ENCODE peak calls at places on chromosomes 16 and 17, in six cellular contexts. One of them, this sample, is unnamed.

GRCh38 chr16:27973678-27974077 is 89.8 kb downstream of the GSG1L start:
- DNase-seq in body of pancreas: no peak
- DNase-seq in stomach: no peak
- DNase-seq in IMR-90: no peak
- DNase-seq in uterus: no peak
- DNase-seq in tibial nerve: no peak
- DNase-seq in this sample: peak; percentile 56

GRCh38 chr16:54932737-54933254 is 2.1 kb downstream of the IRX5 start:
- DNase-seq in body of pancreas: no peak
- DNase-seq in stomach: no peak
- DNase-seq in IMR-90: no peak
- DNase-seq in uterus: no peak
- DNase-seq in tibial nerve: no peak
- DNase-seq in this sample: no peak

GRCh38 chr17:42675984-42676423 is 790 bp downstream of the PLEKHH3 start:
- DNase-seq in body of pancreas: peak; percentile 76
- DNase-seq in stomach: peak; percentile 82
- DNase-seq in IMR-90: peak; percentile 45
- DNase-seq in uterus: peak; percentile 69
- DNase-seq in tibial nerve: no peak
- DNase-seq in this sample: no peak

GRCh38 chr16:938136-938535 is 32.6 kb downstream of the LMF1 start:
- DNase-seq in body of pancreas: no peak
- DNase-seq in stomach: no peak
- DNase-seq in IMR-90: no peak
- DNase-seq in uterus: no peak
- DNase-seq in tibial nerve: no peak
- DNase-seq in this sample: no peak

GRCh38 chr17:8724451-8724850 is 20.2 kb downstream of the CCDC42 start:
- DNase-seq in body of pancreas: no peak
- DNase-seq in stomach: no peak
- DNase-seq in IMR-90: no peak
- DNase-seq in uterus: no peak
- DNase-seq in tibial nerve: no peak
- DNase-seq in this sample: no peak

GRCh38 chr17:77864234-77865108 is 94.0 kb upstream of the TNRC6C start:
- DNase-seq in body of pancreas: no peak
- DNase-seq in stomach: no peak
- DNase-seq in IMR-90: no peak
- DNase-seq in uterus: peak; percentile 54
- DNase-seq in tibial nerve: no peak
- DNase-seq in this sample: no peak

GRCh38 chr17:63989622-63990345 is 8.4 kb upstream of the PRR29 start:
- DNase-seq in body of pancreas: no peak
- DNase-seq in stomach: no peak
- DNase-seq in IMR-90: no peak
- DNase-seq in uterus: no peak
- DNase-seq in tibial nerve: no peak
- DNase-seq in this sample: no peak

GRCh38 chr16:85347213-85347591 is 234.9 kb upstream of the CIBAR2 start:
- DNase-seq in body of pancreas: no peak
- DNase-seq in stomach: peak; percentile 54
- DNase-seq in IMR-90: no peak
- DNase-seq in uterus: no peak
- DNase-seq in tibial nerve: no peak
- DNase-seq in this sample: no peak

GRCh38 chr17:7445011-7445927 is at the start of gene CHRNB1:
- DNase-seq in body of pancreas: peak; percentile 88
- DNase-seq in stomach: peak; percentile 78
- DNase-seq in IMR-90: peak; percentile 27
- DNase-seq in uterus: peak; percentile 54
- DNase-seq in tibial nerve: peak; percentile 57
- DNase-seq in this sample: no peak

GRCh38 chr17:47197821-47198220 is 8.7 kb upstream of the CDC27 start:
- DNase-seq in body of pancreas: no peak
- DNase-seq in stomach: no peak
- DNase-seq in IMR-90: no peak
- DNase-seq in uterus: no peak
- DNase-seq in tibial nerve: no peak
- DNase-seq in this sample: no peak

GRCh38 chr16:88303890-88304819 is 78.6 kb upstream of the ZNF469 start:
- DNase-seq in body of pancreas: peak; percentile 29
- DNase-seq in stomach: no peak
- DNase-seq in IMR-90: peak; percentile 98
- DNase-seq in uterus: peak; percentile 75
- DNase-seq in tibial nerve: no peak
- DNase-seq in this sample: no peak

GRCh38 chr17:50837980-50838954 is 2.9 kb downstream of the WFIKKN2 start:
- DNase-seq in body of pancreas: no peak
- DNase-seq in stomach: no peak
- DNase-seq in IMR-90: no peak
- DNase-seq in uterus: no peak
- DNase-seq in tibial nerve: no peak
- DNase-seq in this sample: no peak

GRCh38 chr16:76748698-76749097 is 442.3 kb upstream of the MON1B start:
- DNase-seq in body of pancreas: no peak
- DNase-seq in stomach: no peak
- DNase-seq in IMR-90: no peak
- DNase-seq in uterus: no peak
- DNase-seq in tibial nerve: no peak
- DNase-seq in this sample: no peak

GRCh38 chr16:3234543-3235541 is at the start of gene ZNF200:
- DNase-seq in body of pancreas: peak; percentile 97
- DNase-seq in stomach: peak; percentile 97
- DNase-seq in IMR-90: peak; percentile 94
- DNase-seq in uterus: peak; percentile 94
- DNase-seq in tibial nerve: peak; percentile 92
- DNase-seq in this sample: no peak
- TF ChIP-seq POLR2A in body of pancreas: peak; percentile 76
- TF ChIP-seq POLR2A in stomach: no peak
- TF ChIP-seq POLR2A in IMR-90: peak; percentile 73
- TF ChIP-seq POLR2A in uterus: no peak
- TF ChIP-seq POLR2A in tibial nerve: peak; percentile 40
- TF ChIP-seq POLR2A in this sample: peak; percentile 26

GRCh38 chr16:23901178-23902131 is 65.7 kb downstream of the PRKCB start:
- DNase-seq in body of pancreas: no peak
- DNase-seq in stomach: no peak
- DNase-seq in IMR-90: no peak
- DNase-seq in uterus: no peak
- DNase-seq in tibial nerve: no peak
- DNase-seq in this sample: no peak

GRCh38 chr16:23900480-23901177 is 64.8 kb downstream of the PRKCB start:
- DNase-seq in body of pancreas: no peak
- DNase-seq in stomach: no peak
- DNase-seq in IMR-90: no peak
- DNase-seq in uterus: no peak
- DNase-seq in tibial nerve: no peak
- DNase-seq in this sample: no peak

GRCh38 chr16:23905027-23905426 is 69.2 kb downstream of the PRKCB start:
- DNase-seq in body of pancreas: no peak
- DNase-seq in stomach: no peak
- DNase-seq in IMR-90: peak; percentile 70
- DNase-seq in uterus: peak; percentile 30
- DNase-seq in tibial nerve: no peak
- DNase-seq in this sample: no peak

GRCh38 chr16:23902223-23903000 is 66.6 kb downstream of the PRKCB start:
- DNase-seq in body of pancreas: no peak
- DNase-seq in stomach: no peak
- DNase-seq in IMR-90: no peak
- DNase-seq in uterus: no peak
- DNase-seq in tibial nerve: no peak
- DNase-seq in this sample: no peak

GRCh38 chr16:23903001-23903414 is 67.2 kb downstream of the PRKCB start:
- DNase-seq in body of pancreas: no peak
- DNase-seq in stomach: no peak
- DNase-seq in IMR-90: no peak
- DNase-seq in uterus: no peak
- DNase-seq in tibial nerve: no peak
- DNase-seq in this sample: no peak
- TF ChIP-seq POLR2A in body of pancreas: no peak
- TF ChIP-seq POLR2A in stomach: no peak
- TF ChIP-seq POLR2A in IMR-90: no peak
- TF ChIP-seq POLR2A in uterus: no peak
- TF ChIP-seq POLR2A in tibial nerve: no peak
- TF ChIP-seq POLR2A in this sample: no peak

GRCh38 chr16:64450170-64450569 is 671.7 kb downstream of the CDH11 start:
- DNase-seq in body of pancreas: no peak
- DNase-seq in stomach: no peak
- DNase-seq in IMR-90: peak; percentile 30
- DNase-seq in uterus: no peak
- DNase-seq in tibial nerve: no peak
- DNase-seq in this sample: no peak
- TF ChIP-seq POLR2A in body of pancreas: no peak
- TF ChIP-seq POLR2A in stomach: no peak
- TF ChIP-seq POLR2A in IMR-90: no peak
- TF ChIP-seq POLR2A in uterus: no peak
- TF ChIP-seq POLR2A in tibial nerve: no peak
- TF ChIP-seq POLR2A in this sample: no peak

DNA sequence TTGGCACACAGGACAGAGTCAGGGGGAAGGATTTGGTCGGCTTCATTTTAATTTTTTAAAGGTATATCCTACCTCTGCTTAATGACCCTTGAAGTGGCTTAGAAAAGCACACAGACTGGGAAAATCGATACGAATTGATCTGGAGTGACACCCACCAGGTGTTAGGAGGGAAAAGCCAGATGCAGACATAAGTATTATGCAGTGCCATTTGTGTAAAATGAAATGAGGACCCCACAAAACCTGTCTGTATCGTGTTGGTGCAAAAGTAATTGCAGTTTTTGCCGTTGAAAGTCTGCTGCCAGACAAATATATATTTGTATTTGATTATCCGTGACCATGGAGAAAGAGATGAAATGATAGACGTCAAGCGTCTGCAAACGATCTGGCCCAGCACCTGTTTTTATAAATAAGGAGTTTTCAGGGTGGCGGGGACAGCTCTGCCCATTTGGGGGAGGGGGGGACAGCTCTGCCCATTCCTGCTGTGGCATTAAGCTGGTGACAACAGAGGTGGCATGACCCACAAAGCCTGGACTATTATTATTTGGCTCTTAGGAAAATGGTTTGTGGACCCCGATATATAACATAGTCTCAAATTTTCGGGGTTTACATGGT is 143.6 kb upstream of the PLCG2 start:
- DNase-seq in body of pancreas: no peak
- DNase-seq in stomach: no peak
- DNase-seq in IMR-90: no peak
- DNase-seq in uterus: no peak
- DNase-seq in tibial nerve: no peak
- DNase-seq in this sample: no peak
- TF ChIP-seq POLR2A in body of pancreas: no peak
- TF ChIP-seq POLR2A in stomach: no peak
- TF ChIP-seq POLR2A in IMR-90: no peak
- TF ChIP-seq POLR2A in uterus: no peak
- TF ChIP-seq POLR2A in tibial nerve: no peak
- TF ChIP-seq POLR2A in this sample: no peak

DNA sequence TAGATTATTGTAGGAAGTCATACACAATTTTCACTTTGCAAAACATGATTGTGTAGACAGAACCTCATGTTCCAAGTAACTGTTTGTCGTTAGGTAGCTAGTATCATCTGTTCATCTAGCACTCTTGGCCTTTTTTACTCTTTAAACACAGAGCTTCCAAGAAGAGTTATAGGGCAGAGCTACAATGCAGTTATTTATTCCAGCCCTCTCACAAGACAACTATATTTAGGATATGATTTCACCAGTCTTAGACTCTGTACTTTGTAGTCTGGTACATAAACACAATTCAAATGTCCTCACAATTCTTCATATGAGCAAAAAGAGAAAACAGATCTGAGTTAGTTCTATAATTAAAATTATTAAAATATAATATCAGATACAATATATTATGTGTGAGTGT is 37.9 kb downstream of the KCNJ2 start:
- DNase-seq in body of pancreas: no peak
- DNase-seq in stomach: no peak
- DNase-seq in IMR-90: no peak
- DNase-seq in uterus: no peak
- DNase-seq in tibial nerve: no peak
- DNase-seq in this sample: no peak
- TF ChIP-seq POLR2A in body of pancreas: no peak
- TF ChIP-seq POLR2A in stomach: no peak
- TF ChIP-seq POLR2A in IMR-90: no peak
- TF ChIP-seq POLR2A in uterus: no peak
- TF ChIP-seq POLR2A in tibial nerve: no peak
- TF ChIP-seq POLR2A in this sample: no peak